ENCODE peak calls at places on chromosomes 1 and 21, in seven cellular contexts. One of them, this sample, is unnamed.

GRCh38 chr1:223216482-223217205 is 73.6 kb upstream of the TLR5 start:
- DNase-seq in heart right ventricle: no peak
- DNase-seq in lower leg skin: no peak
- DNase-seq in A549: no peak
- DNase-seq in tibial artery: no peak
- DNase-seq in HFF-Myc: no peak
- DNase-seq in thoracic aorta: no peak
- DNase-seq in this sample: no peak

GRCh38 chr1:111227875-111228747 is 598 bp downstream of the CHI3L2 start:
- DNase-seq in heart right ventricle: peak; percentile 49
- DNase-seq in thoracic aorta: no peak
- DNase-seq in HFF-Myc: no peak
- DNase-seq in A549: peak; percentile 47
- DNase-seq in tibial artery: peak; percentile 66
- DNase-seq in lower leg skin: no peak
- DNase-seq in this sample: no peak

GRCh38 chr1:35577071-35577998 is 4.2 kb downstream of the TFAP2E start:
- DNase-seq in tibial artery: no peak
- DNase-seq in A549: no peak
- DNase-seq in HFF-Myc: no peak
- DNase-seq in thoracic aorta: no peak
- DNase-seq in heart right ventricle: no peak
- DNase-seq in lower leg skin: no peak
- DNase-seq in this sample: no peak

GRCh38 chr21:38945536-38946245 is 140.0 kb downstream of the ETS2 start:
- DNase-seq in A549: no peak
- DNase-seq in thoracic aorta: no peak
- DNase-seq in lower leg skin: no peak
- DNase-seq in heart right ventricle: no peak
- DNase-seq in HFF-Myc: no peak
- DNase-seq in tibial artery: no peak
- DNase-seq in this sample: no peak

GRCh38 chr21:42986125-42986783 is 11.9 kb downstream of the PKNOX1 start:
- DNase-seq in A549: no peak
- DNase-seq in tibial artery: no peak
- DNase-seq in lower leg skin: no peak
- DNase-seq in thoracic aorta: no peak
- DNase-seq in heart right ventricle: no peak
- DNase-seq in HFF-Myc: no peak
- DNase-seq in this sample: no peak

GRCh38 chr1:90969241-90969640 is 52.6 kb downstream of the ZNF644 start:
- DNase-seq in A549: no peak
- DNase-seq in heart right ventricle: no peak
- DNase-seq in lower leg skin: no peak
- DNase-seq in thoracic aorta: no peak
- DNase-seq in HFF-Myc: no peak
- DNase-seq in tibial artery: no peak
- DNase-seq in this sample: no peak

GRCh38 chr1:29176567-29176966 is 5.1 kb downstream of the SRSF4 start:
- DNase-seq in A549: no peak
- DNase-seq in thoracic aorta: no peak
- DNase-seq in tibial artery: no peak
- DNase-seq in HFF-Myc: no peak
- DNase-seq in lower leg skin: no peak
- DNase-seq in heart right ventricle: no peak
- DNase-seq in this sample: no peak

GRCh38 chr21:29144736-29145353 is 14.4 kb downstream of the MAP3K7CL start:
- DNase-seq in tibial artery: no peak
- DNase-seq in A549: no peak
- DNase-seq in lower leg skin: no peak
- DNase-seq in thoracic aorta: no peak
- DNase-seq in HFF-Myc: no peak
- DNase-seq in heart right ventricle: no peak
- DNase-seq in this sample: no peak

GRCh38 chr21:43339668-43340067 is 87.3 kb downstream of the SIK1 start:
- DNase-seq in heart right ventricle: peak; percentile 53
- DNase-seq in lower leg skin: no peak
- DNase-seq in A549: peak; percentile 53
- DNase-seq in thoracic aorta: no peak
- DNase-seq in HFF-Myc: no peak
- DNase-seq in tibial artery: no peak
- DNase-seq in this sample: no peak

GRCh38 chr1:179334440-179334839 is 31.3 kb upstream of the AXDND1 start:
- DNase-seq in HFF-Myc: no peak
- DNase-seq in A549: no peak
- DNase-seq in lower leg skin: no peak
- DNase-seq in heart right ventricle: no peak
- DNase-seq in thoracic aorta: no peak
- DNase-seq in tibial artery: no peak
- DNase-seq in this sample: no peak

GRCh38 chr1:156122519-156123355 is 8.2 kb downstream of the LMNA start:
- DNase-seq in lower leg skin: peak; percentile 80
- DNase-seq in HFF-Myc: no peak
- DNase-seq in A549: peak; percentile 87
- DNase-seq in thoracic aorta: peak; percentile 78
- DNase-seq in heart right ventricle: peak; percentile 92
- DNase-seq in tibial artery: peak; percentile 96
- DNase-seq in this sample: no peak

GRCh38 chr21:38308010-38308784 is 51.4 kb downstream of the KCNJ15 start:
- DNase-seq in tibial artery: no peak
- DNase-seq in HFF-Myc: no peak
- DNase-seq in A549: no peak
- DNase-seq in lower leg skin: peak; percentile 54
- DNase-seq in thoracic aorta: no peak
- DNase-seq in heart right ventricle: no peak
- DNase-seq in this sample: no peak

GRCh38 chr1:56965916-56966697 is at the start of gene C8B:
- DNase-seq in A549: no peak
- DNase-seq in heart right ventricle: no peak
- DNase-seq in thoracic aorta: no peak
- DNase-seq in HFF-Myc: no peak
- DNase-seq in tibial artery: no peak
- DNase-seq in lower leg skin: no peak
- DNase-seq in this sample: no peak

GRCh38 chr1:55277377-55278130 is 62.4 kb upstream of the USP24 start:
- DNase-seq in HFF-Myc: peak; percentile 67
- DNase-seq in A549: peak; percentile 71
- DNase-seq in lower leg skin: peak; percentile 76
- DNase-seq in heart right ventricle: peak; percentile 79
- DNase-seq in thoracic aorta: peak; percentile 45
- DNase-seq in tibial artery: peak; percentile 85
- DNase-seq in this sample: peak; percentile 85

GRCh38 chr1:11653616-11654570 is at the start of gene FBXO2:
- DNase-seq in thoracic aorta: no peak
- DNase-seq in heart right ventricle: no peak
- DNase-seq in lower leg skin: no peak
- DNase-seq in tibial artery: no peak
- DNase-seq in HFF-Myc: no peak
- DNase-seq in A549: no peak
- DNase-seq in this sample: no peak

GRCh38 chr1:156124557-156125483 is 10.3 kb downstream of the LMNA start:
- DNase-seq in A549: peak; percentile 85
- DNase-seq in tibial artery: peak; percentile 84
- DNase-seq in heart right ventricle: no peak
- DNase-seq in thoracic aorta: no peak
- DNase-seq in HFF-Myc: no peak
- DNase-seq in lower leg skin: peak; percentile 89
- DNase-seq in this sample: no peak

GRCh38 chr1:164380893-164381292 is 178.1 kb upstream of the PBX1 start:
- DNase-seq in heart right ventricle: no peak
- DNase-seq in thoracic aorta: peak; percentile 2
- DNase-seq in HFF-Myc: peak; percentile 17
- DNase-seq in tibial artery: no peak
- DNase-seq in A549: no peak
- DNase-seq in lower leg skin: no peak
- DNase-seq in this sample: no peak

GRCh38 chr1:60073605-60074278 is at the start of gene C1orf87:
- DNase-seq in A549: no peak
- DNase-seq in tibial artery: no peak
- DNase-seq in thoracic aorta: no peak
- DNase-seq in HFF-Myc: no peak
- DNase-seq in heart right ventricle: no peak
- DNase-seq in lower leg skin: no peak
- DNase-seq in this sample: no peak

GRCh38 chr1:169601096-169601881 is 15.0 kb upstream of the F5 start:
- DNase-seq in A549: peak; percentile 29
- DNase-seq in thoracic aorta: no peak
- DNase-seq in heart right ventricle: no peak
- DNase-seq in tibial artery: no peak
- DNase-seq in HFF-Myc: no peak
- DNase-seq in lower leg skin: no peak
- DNase-seq in this sample: no peak
- TF ChIP-seq CTCF in A549: peak; percentile 59
- TF ChIP-seq CTCF in thoracic aorta: peak; percentile 15
- TF ChIP-seq CTCF in heart right ventricle: peak; percentile 69
- TF ChIP-seq CTCF in tibial artery: peak; percentile 28
- TF ChIP-seq CTCF in HFF-Myc: peak; percentile 14
- TF ChIP-seq CTCF in lower leg skin: no peak
- TF ChIP-seq CTCF in this sample: peak; percentile 68

DNA sequence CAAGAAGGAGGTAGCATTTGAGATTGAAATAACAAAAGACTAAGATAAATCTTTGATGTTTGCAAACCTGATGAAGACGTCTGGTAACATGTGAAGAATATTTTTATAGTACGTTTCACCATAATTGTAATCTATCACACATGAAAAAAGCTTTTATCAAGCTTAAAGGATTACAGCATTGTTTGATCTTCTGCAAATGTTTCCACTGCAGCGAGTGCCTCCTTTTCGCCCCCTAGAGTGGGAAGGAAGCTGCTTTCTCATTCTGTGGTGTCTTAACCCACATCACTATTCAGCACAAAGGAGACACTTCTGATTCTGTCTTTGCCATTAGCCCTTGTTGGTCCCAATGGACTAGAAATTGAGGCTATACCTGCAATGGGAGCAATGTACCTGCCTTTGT is 46.0 kb upstream of the IL12RB2 start:
- DNase-seq in tibial artery: no peak
- DNase-seq in lower leg skin: no peak
- DNase-seq in heart right ventricle: no peak
- DNase-seq in thoracic aorta: no peak
- DNase-seq in HFF-Myc: no peak
- DNase-seq in A549: no peak
- DNase-seq in this sample: no peak
- TF ChIP-seq CTCF in tibial artery: no peak
- TF ChIP-seq CTCF in lower leg skin: no peak
- TF ChIP-seq CTCF in heart right ventricle: no peak
- TF ChIP-seq CTCF in thoracic aorta: no peak
- TF ChIP-seq CTCF in HFF-Myc: peak; percentile 23
- TF ChIP-seq CTCF in A549: no peak
- TF ChIP-seq CTCF in this sample: peak; percentile 36

GRCh38 chr21:26843912-26844257 is 1.3 kb downstream of the ADAMTS1 start:
- DNase-seq in A549: peak; percentile 33
- DNase-seq in lower leg skin: no peak
- DNase-seq in thoracic aorta: no peak
- DNase-seq in HFF-Myc: no peak
- DNase-seq in heart right ventricle: peak; percentile 10
- DNase-seq in tibial artery: no peak
- DNase-seq in this sample: no peak

GRCh38 chr21:26844258-26845065 is 747 bp downstream of the ADAMTS1 start:
- DNase-seq in heart right ventricle: peak; percentile 68
- DNase-seq in A549: peak; percentile 33
- DNase-seq in HFF-Myc: no peak
- DNase-seq in lower leg skin: no peak
- DNase-seq in tibial artery: peak; percentile 78
- DNase-seq in thoracic aorta: no peak
- DNase-seq in this sample: peak; percentile 40

GRCh38 chr21:26845066-26845749 is at the start of gene ADAMTS1:
- DNase-seq in tibial artery: peak; percentile 97
- DNase-seq in heart right ventricle: peak; percentile 94
- DNase-seq in HFF-Myc: no peak
- DNase-seq in A549: peak; percentile 38
- DNase-seq in thoracic aorta: peak; percentile 77
- DNase-seq in lower leg skin: peak; percentile 83
- DNase-seq in this sample: peak; percentile 94

GRCh38 chr21:26842300-26842699 is 2.9 kb downstream of the ADAMTS1 start:
- DNase-seq in A549: no peak
- DNase-seq in thoracic aorta: no peak
- DNase-seq in heart right ventricle: peak; percentile 12
- DNase-seq in lower leg skin: no peak
- DNase-seq in tibial artery: no peak
- DNase-seq in HFF-Myc: no peak
- DNase-seq in this sample: no peak

GRCh38 chr21:26842976-26843911 is 2.0 kb downstream of the ADAMTS1 start:
- DNase-seq in tibial artery: peak; percentile 98
- DNase-seq in HFF-Myc: peak; percentile 87
- DNase-seq in thoracic aorta: peak; percentile 82
- DNase-seq in lower leg skin: peak; percentile 90
- DNase-seq in heart right ventricle: peak; percentile 95
- DNase-seq in A549: peak; percentile 67
- DNase-seq in this sample: peak; percentile 68
- TF ChIP-seq CTCF in tibial artery: peak; percentile 28
- TF ChIP-seq CTCF in HFF-Myc: peak; percentile 34
- TF ChIP-seq CTCF in thoracic aorta: peak; percentile 28
- TF ChIP-seq CTCF in lower leg skin: no peak
- TF ChIP-seq CTCF in heart right ventricle: peak; percentile 26
- TF ChIP-seq CTCF in A549: no peak
- TF ChIP-seq CTCF in this sample: peak; percentile 52

DNA sequence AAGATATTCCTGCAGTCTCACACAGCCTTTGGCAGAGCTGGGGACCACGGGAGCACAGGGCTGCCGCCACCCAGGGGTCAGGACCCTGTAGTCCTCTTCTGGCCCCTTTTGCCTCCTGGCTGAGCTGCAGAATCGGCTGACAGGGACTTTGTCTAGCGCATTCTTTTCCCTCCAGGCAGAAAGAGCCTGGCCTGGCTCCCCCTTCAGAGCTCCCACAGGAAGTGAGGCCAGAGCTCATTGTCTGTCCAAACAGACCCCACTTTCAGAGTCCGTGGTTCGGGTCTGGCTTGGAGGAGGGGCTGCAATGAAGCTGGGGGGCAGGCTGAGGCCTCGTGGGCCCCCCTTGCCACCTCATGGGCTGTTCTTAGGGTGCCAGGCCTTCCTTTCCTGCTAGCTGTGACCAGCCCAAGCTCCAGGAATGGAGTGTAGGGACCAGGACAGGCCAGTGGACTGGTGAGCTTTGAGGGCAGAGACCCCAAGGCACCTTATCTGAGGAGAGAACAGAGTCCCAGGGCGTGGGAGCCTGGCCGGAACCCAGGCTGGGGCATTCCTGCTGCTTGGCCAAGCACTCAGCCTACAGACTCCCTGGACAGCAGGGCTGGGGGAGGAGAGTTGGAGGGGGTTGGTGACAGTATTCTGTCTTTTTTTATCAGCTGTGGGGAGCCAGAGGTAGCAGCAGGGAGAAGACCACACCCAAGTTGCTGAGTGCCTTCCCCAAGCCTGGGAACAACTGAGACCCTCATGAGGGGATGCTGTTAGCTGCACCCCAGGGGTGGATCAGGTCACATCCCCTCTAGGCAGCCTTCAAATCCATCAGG is 4.7 kb downstream of the CELSR2 start:
- DNase-seq in thoracic aorta: no peak
- DNase-seq in heart right ventricle: no peak
- DNase-seq in lower leg skin: no peak
- DNase-seq in A549: no peak
- DNase-seq in HFF-Myc: no peak
- DNase-seq in tibial artery: no peak
- DNase-seq in this sample: peak; percentile 61
- TF ChIP-seq CTCF in thoracic aorta: no peak
- TF ChIP-seq CTCF in heart right ventricle: no peak
- TF ChIP-seq CTCF in lower leg skin: no peak
- TF ChIP-seq CTCF in A549: no peak
- TF ChIP-seq CTCF in HFF-Myc: no peak
- TF ChIP-seq CTCF in tibial artery: no peak
- TF ChIP-seq CTCF in this sample: no peak